ENCODE peak calls at places on chromosomes 5 and 9, in eight cellular contexts. V is epithelial cell of esophagus; K is HFF-Myc; P is stimulated activated CD4-positive, alpha-beta T cell treated with anti-CD3 and anti-CD28 coated beads, Interleukin-1b, Interleukin-23, amount 100 ng/mL, for 48 hours; I is COR-L47; A is NCI-H2081; H is AG04450; T is neural progenitor cell. O is an unnamed sample.

GRCh38 chr9:75382126-75382525 is 293.8 kb downstream of the OSTF1 start:
- DNase-seq in T (no peak), K (no peak), P (no peak), V (no peak), I (no peak), A (no peak), H (no peak), O (no peak)

GRCh38 chr5:78808380-78808779 is 159.8 kb upstream of the LHFPL2 start:
- DNase-seq in I (no peak), P (no peak), H (no peak), T (no peak), K (no peak), V (no peak), A (no peak), O (no peak)

GRCh38 chr9:114224247-114224610 is 68.9 kb downstream of the COL27A1 start:
- DNase-seq in H (no peak), A (no peak), I (peak; percentile 34), P (no peak), T (peak; percentile 34), V (peak; percentile 81), K (no peak), O (no peak)

GRCh38 chr5:55438931-55439477 is 95.8 kb downstream of the PLPP1 start:
- DNase-seq in A (no peak), I (no peak), H (peak; percentile 68), T (peak; percentile 40), V (no peak), K (no peak), P (no peak), O (no peak)

GRCh38 chr9:3916984-3917383 is 382.9 kb downstream of the GLIS3 start:
- DNase-seq in P (no peak), K (no peak), V (no peak), A (no peak), I (no peak), H (peak; percentile 46), T (no peak), O (no peak)

GRCh38 chr5:76715734-76716455 is at the start of gene F2R:
- DNase-seq in I (no peak), T (peak; percentile 91), H (no peak), V (peak; percentile 56), P (peak; percentile 19), A (peak; percentile 27), K (no peak), O (peak; percentile 41)

GRCh38 chr9:124480621-124480981 is 26.6 kb downstream of the NR5A1 start:
- DNase-seq in A (no peak), T (peak; percentile 83), P (no peak), H (no peak), I (no peak), K (peak; percentile 1), V (peak; percentile 37), O (no peak)

GRCh38 chr5:150644496-150644895 is 4.0 kb downstream of the SYNPO start:
- DNase-seq in T (no peak), K (no peak), A (no peak), I (peak; percentile 10), H (no peak), P (no peak), V (no peak), O (no peak)

GRCh38 chr9:15104826-15105420 is 194.7 kb upstream of the FREM1 start:
- DNase-seq in V (peak; percentile 61), H (peak; percentile 4), P (peak; percentile 10), I (peak; percentile 33), A (peak; percentile 58), T (peak; percentile 69), K (no peak), O (peak; percentile 6)

GRCh38 chr9:93678199-93679019 is 102.0 kb downstream of the PHF2 start:
- DNase-seq in I (no peak), H (no peak), K (no peak), A (no peak), P (peak; percentile 1), V (no peak), T (no peak), O (no peak)

GRCh38 chr9:113523421-113524141 is 60.1 kb downstream of the RGS3 start:
- DNase-seq in K (no peak), I (no peak), P (peak; percentile 61), H (no peak), V (no peak), A (no peak), T (no peak), O (peak; percentile 20)

GRCh38 chr5:157046041-157046440 is 12.9 kb downstream of the HAVCR1 start:
- DNase-seq in H (no peak), A (no peak), P (peak; percentile 18), I (no peak), K (peak; percentile 11), T (no peak), V (peak; percentile 7), O (no peak)

GRCh38 chr9:76290555-76290954 is 103.7 kb downstream of the RFK start:
- DNase-seq in H (no peak), A (no peak), I (no peak), K (no peak), P (no peak), T (no peak), V (no peak), O (no peak)

GRCh38 chr9:120948824-120949223 is 22.2 kb upstream of the TRAF1 start:
- DNase-seq in V (no peak), A (no peak), K (no peak), I (no peak), P (no peak), T (no peak), H (no peak), O (no peak)

GRCh38 chr5:117486879-117487391 is 912.3 kb upstream of the SEMA6A start:
- DNase-seq in T (no peak), P (no peak), A (no peak), I (peak; percentile 19), H (no peak), V (no peak), K (no peak), O (no peak)

GRCh38 chr9:128828719-128829452 is 708 bp downstream of the SPOUT1 start:
- DNase-seq in K (no peak), T (no peak), A (no peak), H (no peak), V (no peak), P (no peak), I (no peak), O (no peak)

GRCh38 chr9:97706246-97706645 is 9.1 kb upstream of the XPA start:
- DNase-seq in P (no peak), H (no peak), K (no peak), I (no peak), V (no peak), A (no peak), T (no peak), O (no peak)

GRCh38 chr9:83199240-83199639 is 136.3 kb upstream of the RASEF start:
- DNase-seq in A (peak; percentile 38), I (peak; percentile 57), T (peak; percentile 71), V (peak; percentile 75), P (no peak), K (no peak), H (no peak), O (no peak)

GRCh38 chr9:35001803-35002502 is 12.4 kb downstream of the DNAJB5 start:
- DNase-seq in T (no peak), V (peak; percentile 80), K (no peak), P (peak; percentile 23), A (no peak), H (no peak), I (no peak), O (no peak)